ENCODE peak calls at places on chromosomes 4 and X, in five cellular contexts. U is SHP77 treated with DMSO at 0.1 percent for 48 hours, C is thyroid gland, I is suprapubic skin, F is astrocyte of the spinal cord. G is an unnamed sample.

GRCh38 chr4:164779080-164779479 is 25.1 kb downstream of the SMIM31 start:
- DNase-seq in U (no peak), C (no peak), F (no peak), I (no peak), G (no peak)

GRCh38 chr4:3009422-3009821 is 46.1 kb downstream of the GRK4 start:
- DNase-seq in C (no peak), U (no peak), F (peak), I (peak), G (no peak)

GRCh38 chr4:145736241-145736831 is 56.4 kb downstream of the C4orf51 start:
- DNase-seq in I (no peak), F (peak), C (peak), U (peak), G (no peak)

GRCh38 chr4:3291411-3291968 is 1.3 kb upstream of the RGS12 start:
- DNase-seq in U (no peak), C (peak), F (no peak), I (no peak), G (peak)

GRCh38 chr4:47219586-47219985 is 188.2 kb downstream of the GABRB1 start:
- DNase-seq in U (no peak), C (no peak), F (no peak), I (no peak), G (no peak)

GRCh38 chrX:1451676-1452496 is 823 bp downstream of the ASMTL start:
- DNase-seq in I (peak), C (no peak), U (no peak), F (no peak), G (no peak)

GRCh38 chrX:13506574-13506973 is 62.8 kb upstream of the EGFL6 start:
- DNase-seq in I (no peak), F (peak), C (peak), U (no peak), G (peak)

GRCh38 chrX:12716574-12716973 is 74.6 kb upstream of the PRPS2 start:
- DNase-seq in U (no peak), I (no peak), F (no peak), C (no peak), G (no peak)

GRCh38 chr4:3403104-3403906 is 38.5 kb upstream of the HGFAC start:
- DNase-seq in I (peak), F (no peak), U (no peak), C (peak), G (no peak)

GRCh38 chr4:92264163-92264562 is 39.6 kb upstream of the GRID2 start:
- DNase-seq in U (no peak), C (no peak), I (no peak), F (no peak), G (no peak)

GRCh38 chrX:24260827-24261550 is 52.9 kb downstream of the SUPT20HL2 start:
- DNase-seq in F (peak), I (no peak), U (no peak), C (no peak), G (no peak)

GRCh38 chrX:133648594-133648993 is 233.3 kb upstream of the GPC4 start:
- DNase-seq in C (no peak), U (no peak), F (no peak), I (no peak), G (no peak)

GRCh38 chrX:129769467-129770154 is 10.1 kb upstream of the SASH3 start:
- DNase-seq in F (no peak), I (no peak), C (no peak), U (no peak), G (no peak)

GRCh38 chrX:92247076-92247475 is 467.9 kb downstream of the PCDH11X start:
- DNase-seq in U (no peak), I (no peak), C (no peak), F (peak), G (no peak)

GRCh38 chr4:139619644-139620043 is 46.0 kb upstream of the MGST2 start:
- DNase-seq in U (no peak), F (no peak), C (no peak), I (no peak), G (peak)

GRCh38 chr4:39285111-39285795 is 80.9 kb downstream of the RFC1 start:
- DNase-seq in C (no peak), U (no peak), I (no peak), F (no peak), G (no peak)

GRCh38 chr4:135775909-135776308 is 1574.3 kb upstream of the PABPC4L start:
- DNase-seq in I (no peak), F (no peak), C (no peak), U (no peak), G (no peak)

GRCh38 chrX:19678941-19679340 is 163.6 kb upstream of the MAP3K15 start:
- DNase-seq in I (no peak), U (no peak), F (no peak), C (no peak), G (no peak)

GRCh38 chr4:121411151-121411744 is 30.4 kb upstream of the QRFPR start:
- DNase-seq in C (no peak), U (no peak), I (no peak), F (no peak), G (no peak)

GRCh38 chrX:26309262-26309661 is 93.3 kb downstream of the MAGEB5 start:
- DNase-seq in I (no peak), C (no peak), U (no peak), F (no peak), G (no peak)

G was measured in kidney glomerular epithelial cell.